ENCODE peak calls at places on chromosomes 3 and 15, in nine cellular contexts. E, L, T, D, M, N, J, G and I are unnamed samples.
A peak's percentile ranks its signal among the peaks of the same experiment; 100 is the strongest.

GRCh38 chr15:67501177-67501835 is 19.6 kb upstream of the C15orf61 start:
- DNase-seq in E (peak; percentile 33), L (no peak), T (no peak), D (no peak), M (no peak), N (peak; percentile 64), J (no peak), G (peak; percentile 17), I (no peak)

GRCh38 chr3:35709691-35710090 is 70.4 kb downstream of the ARPP21 start:
- DNase-seq in E (no peak), L (no peak), T (no peak), D (peak; percentile 53), M (no peak), N (no peak), J (no peak), G (no peak), I (no peak)

GRCh38 chr15:90154861-90155626 is 46.1 kb upstream of the SEMA4B start:
- DNase-seq in E (peak; percentile 96), L (no peak), T (no peak), D (no peak), M (no peak), N (peak; percentile 85), J (no peak), G (peak; percentile 83), I (no peak)

GRCh38 chr15:57382222-57382621 is 5.9 kb downstream of the CGNL1 start:
- DNase-seq in E (no peak), L (no peak), T (no peak), D (no peak), M (no peak), N (no peak), J (no peak), G (no peak), I (no peak)

GRCh38 chr3:114824014-114824413 is 323.1 kb downstream of the ZBTB20 start:
- DNase-seq in E (no peak), L (no peak), T (no peak), D (no peak), M (no peak), N (no peak), J (no peak), G (no peak), I (no peak)

GRCh38 chr3:5095879-5096278 is 26.2 kb upstream of the ARL8B start:
- DNase-seq in E (no peak), L (no peak), T (peak; percentile 68), D (peak; percentile 61), M (peak; percentile 25), N (peak; percentile 36), J (no peak), G (no peak), I (no peak)

GRCh38 chr3:173893066-173893465 is 495.5 kb downstream of the NLGN1 start:
- DNase-seq in E (no peak), L (no peak), T (no peak), D (no peak), M (no peak), N (peak; percentile 85), J (no peak), G (no peak), I (no peak)

GRCh38 chr3:104825116-104825515 is 541.6 kb upstream of the ALCAM start:
- DNase-seq in E (no peak), L (no peak), T (no peak), D (peak; percentile 78), M (no peak), N (peak; percentile 7), J (no peak), G (no peak), I (no peak)

GRCh38 chr15:69145694-69146492 is 14.5 kb upstream of the GLCE start:
- DNase-seq in E (no peak), L (no peak), T (no peak), D (no peak), M (no peak), N (no peak), J (no peak), G (no peak), I (no peak)

GRCh38 chr3:169923189-169923588 is 11.8 kb downstream of the SAMD7 start:
- DNase-seq in E (no peak), L (no peak), T (peak; percentile 39), D (no peak), M (peak; percentile 19), N (peak; percentile 23), J (no peak), G (no peak), I (no peak)

GRCh38 chr3:122745365-122746021 is 48.1 kb downstream of the HSPBAP1 start:
- DNase-seq in E (no peak), L (no peak), T (no peak), D (no peak), M (no peak), N (peak; percentile 73), J (no peak), G (no peak), I (no peak)

GRCh38 chr15:74786659-74787165 is 4.8 kb downstream of the CSK start:
- DNase-seq in E (no peak), L (peak; percentile 87), T (no peak), D (no peak), M (no peak), N (no peak), J (no peak), G (no peak), I (no peak)
- H3K4me3 ChIP-seq in E (no peak overlapping the region), L (peak overlapping the region; percentile 52), T (no peak overlapping the region), D (no peak overlapping the region), M (no peak overlapping the region), N (no peak overlapping the region), J (peak overlapping the region; percentile 17), G (peak overlapping the region; percentile 9), I (peak overlapping the region; percentile 95)

GRCh38 chr15:64461577-64462162 is 1.3 kb downstream of the ZNF609 start:
- DNase-seq in E (peak; percentile 20), L (no peak), T (no peak), D (peak; percentile 77), M (no peak), N (peak; percentile 34), J (no peak), G (no peak), I (peak; percentile 40)
- TF ChIP-seq CTCF in E (no peak), L (no peak), T (no peak), D (no peak), M (no peak), N (no peak), J (no peak), G (no peak), I (no peak)

DNA sequence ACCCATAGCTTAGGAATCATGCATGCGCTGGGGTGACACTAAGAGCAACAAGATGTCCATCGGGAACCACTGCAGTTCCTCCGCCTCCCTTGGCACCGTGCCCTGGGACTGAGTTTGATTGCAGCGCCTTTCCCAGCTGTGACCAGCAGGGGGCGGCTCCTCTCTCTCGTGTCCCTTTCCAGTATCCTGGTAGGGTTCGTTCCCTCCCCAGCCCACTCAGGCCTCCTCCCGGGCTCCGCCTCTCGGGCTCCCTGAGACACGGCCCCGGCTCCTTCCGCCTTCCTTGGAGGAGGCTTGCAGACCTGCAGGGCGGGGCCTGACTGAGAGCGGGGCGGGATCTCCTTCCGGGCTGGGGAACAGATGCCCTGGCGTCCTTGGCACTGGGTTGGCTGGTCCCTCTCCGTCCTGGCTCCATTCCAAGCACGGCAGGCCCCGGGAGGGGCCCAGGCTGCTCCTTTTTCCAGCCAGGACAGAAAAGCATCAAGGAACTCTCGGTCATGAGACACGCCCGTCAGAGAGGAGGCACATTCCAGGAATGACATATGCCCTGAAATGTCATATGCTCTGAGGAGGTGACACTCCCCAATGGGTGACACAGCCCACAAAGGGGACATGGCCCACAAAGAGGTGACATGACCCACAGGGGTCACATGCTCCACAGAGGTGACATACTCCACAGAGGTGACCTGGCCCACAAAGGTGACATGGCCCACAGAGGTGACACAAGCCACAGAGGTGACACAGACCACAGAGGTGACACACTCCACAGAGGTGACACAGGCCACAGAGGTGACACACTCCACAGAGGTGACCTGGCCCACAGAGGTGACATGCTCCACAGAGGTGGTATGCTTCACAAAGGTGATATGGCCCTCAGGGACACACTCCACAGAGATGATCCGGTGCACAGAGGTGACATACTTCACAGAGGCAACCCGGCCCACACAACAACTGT is 79.0 kb downstream of the ABHD5 start:
- DNase-seq in E (peak; percentile 97), L (peak; percentile 95), T (peak; percentile 92), D (peak; percentile 98), M (peak; percentile 95), N (peak; percentile 99), J (peak; percentile 99), G (peak; percentile 89), I (no peak)
- H3K4me3 ChIP-seq in E (peak overlapping the region; percentile 30), L (no peak overlapping the region), T (peak overlapping the region; percentile 2), D (peak overlapping the region; percentile 34), M (peak overlapping the region; percentile 26), N (peak overlapping the region; percentile 46), J (peak overlapping the region; percentile 60), G (no peak overlapping the region), I (no peak overlapping the region)

GRCh38 chr3:11948866-11949265 is 55.3 kb upstream of the SYN2 start:
- DNase-seq in E (no peak), L (no peak), T (no peak), D (no peak), M (no peak), N (no peak), J (no peak), G (no peak), I (no peak)

GRCh38 chr3:11949351-11949750 is 54.8 kb upstream of the SYN2 start:
- DNase-seq in E (no peak), L (no peak), T (no peak), D (no peak), M (no peak), N (no peak), J (no peak), G (no peak), I (no peak)

GRCh38 chr3:11948331-11948730 is 55.9 kb upstream of the SYN2 start:
- DNase-seq in E (no peak), L (no peak), T (no peak), D (no peak), M (no peak), N (no peak), J (no peak), G (no peak), I (no peak)

DNA sequence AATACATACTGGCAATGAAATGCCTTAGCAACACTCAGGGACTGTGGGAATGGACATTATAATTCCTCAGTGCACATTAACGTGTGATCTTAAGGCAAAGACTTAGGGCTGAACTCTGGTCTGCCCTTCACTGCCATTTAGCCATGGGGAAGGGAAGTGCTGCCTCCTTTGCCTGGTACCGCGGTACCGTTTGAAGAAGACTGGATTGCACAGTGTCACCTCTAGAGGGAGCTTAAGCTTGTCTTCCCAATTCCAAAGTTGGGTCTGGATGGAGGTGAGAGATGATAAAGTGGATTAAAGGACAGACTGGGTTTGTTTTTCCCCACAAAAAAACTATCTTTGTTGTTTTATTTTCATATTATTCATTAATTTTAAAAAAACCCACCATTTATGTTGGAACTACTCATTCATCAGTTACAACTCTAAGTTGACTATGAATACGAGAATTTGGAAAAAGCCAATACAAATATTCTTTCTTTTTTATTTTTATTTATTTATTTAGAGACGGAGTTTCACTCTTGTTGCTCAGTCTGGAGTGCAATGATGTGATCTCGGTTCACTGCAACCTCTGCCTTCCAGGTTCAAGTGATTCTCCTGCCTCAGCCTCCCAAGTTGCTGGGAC is 60.0 kb upstream of the SYN2 start:
- DNase-seq in E (peak; percentile 68), L (no peak), T (no peak), D (peak; percentile 69), M (no peak), N (peak; percentile 53), J (no peak), G (peak; percentile 16), I (no peak)
- TF ChIP-seq CTCF in E (peak; percentile 59), L (no peak), T (peak; percentile 7), D (peak; percentile 79), M (peak; percentile 39), N (peak; percentile 61), J (no peak), G (no peak), I (peak; percentile 38)

DNA sequence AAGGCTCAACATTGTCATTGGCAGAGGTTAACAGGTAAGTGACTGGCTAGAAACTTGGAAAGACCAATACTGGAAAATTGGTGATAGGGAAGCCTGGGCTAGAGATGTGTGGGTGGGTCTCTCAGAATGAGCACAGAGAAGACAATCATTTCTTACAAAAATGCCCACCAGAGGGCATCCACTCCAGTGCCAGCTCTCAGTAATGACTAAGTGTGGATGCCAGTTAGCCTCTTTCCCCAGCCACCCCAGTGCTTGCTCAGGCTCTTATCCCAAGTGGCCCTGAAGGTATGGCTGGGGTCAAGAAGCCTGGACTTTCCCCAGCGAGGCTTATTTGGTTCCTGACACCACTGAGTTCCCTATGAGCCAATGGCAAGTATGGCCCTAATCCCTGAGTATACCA is 115.9 kb upstream of the ST8SIA2 start:
- DNase-seq in E (peak; percentile 48), L (no peak), T (no peak), D (peak; percentile 27), M (no peak), N (no peak), J (no peak), G (peak; percentile 16), I (peak; percentile 4)
- H3K4me3 ChIP-seq in E (no peak overlapping the region), L (no peak overlapping the region), T (no peak overlapping the region), D (no peak overlapping the region), M (no peak overlapping the region), N (no peak overlapping the region), J (no peak overlapping the region), G (no peak overlapping the region), I (no peak overlapping the region)